ENCODE peak calls at places on chromosomes 6 and 20, in seven cellular contexts. One of them, this sample, is unnamed.

GRCh38 chr6:107554918-107555317 is 65.0 kb downstream of the SOBP start:
- DNase-seq in sigmoid colon: no peak
- DNase-seq in K562: no peak
- DNase-seq in tibial nerve: no peak
- DNase-seq in stomach: no peak
- DNase-seq in GM12878: no peak
- DNase-seq in ovary: no peak
- DNase-seq in this sample: no peak

GRCh38 chr6:80280258-80281010 is 174.0 kb downstream of the BCKDHB start:
- DNase-seq in GM12878: no peak
- DNase-seq in tibial nerve: no peak
- DNase-seq in sigmoid colon: no peak
- DNase-seq in stomach: no peak
- DNase-seq in ovary: no peak
- DNase-seq in K562: no peak
- DNase-seq in this sample: no peak

GRCh38 chr20:38805958-38806854 is 709 bp downstream of the PPP1R16B start:
- DNase-seq in K562: peak; percentile 54
- DNase-seq in ovary: no peak
- DNase-seq in tibial nerve: no peak
- DNase-seq in sigmoid colon: no peak
- DNase-seq in GM12878: no peak
- DNase-seq in stomach: no peak
- DNase-seq in this sample: no peak

GRCh38 chr6:93318127-93318526 is 101.2 kb downstream of the EPHA7 start:
- DNase-seq in K562: no peak
- DNase-seq in tibial nerve: no peak
- DNase-seq in ovary: no peak
- DNase-seq in stomach: no peak
- DNase-seq in sigmoid colon: no peak
- DNase-seq in GM12878: no peak
- DNase-seq in this sample: no peak

GRCh38 chr20:51532577-51533191 is 9.8 kb downstream of the NFATC2 start:
- DNase-seq in sigmoid colon: peak; percentile 74
- DNase-seq in stomach: no peak
- DNase-seq in ovary: no peak
- DNase-seq in tibial nerve: no peak
- DNase-seq in GM12878: no peak
- DNase-seq in K562: no peak
- DNase-seq in this sample: peak; percentile 25

GRCh38 chr6:13559251-13559650 is 15.2 kb upstream of the SIRT5 start:
- DNase-seq in GM12878: no peak
- DNase-seq in stomach: no peak
- DNase-seq in ovary: no peak
- DNase-seq in tibial nerve: no peak
- DNase-seq in sigmoid colon: no peak
- DNase-seq in K562: no peak
- DNase-seq in this sample: no peak

GRCh38 chr6:166496460-166496859 is 90.0 kb downstream of the RAMACL start:
- DNase-seq in K562: no peak
- DNase-seq in sigmoid colon: peak; percentile 36
- DNase-seq in ovary: no peak
- DNase-seq in GM12878: no peak
- DNase-seq in tibial nerve: no peak
- DNase-seq in stomach: no peak
- DNase-seq in this sample: no peak

GRCh38 chr6:128723667-128724066 is 159.3 kb upstream of the LAMA2 start:
- DNase-seq in sigmoid colon: no peak
- DNase-seq in ovary: no peak
- DNase-seq in stomach: no peak
- DNase-seq in GM12878: no peak
- DNase-seq in K562: no peak
- DNase-seq in tibial nerve: no peak
- DNase-seq in this sample: no peak

GRCh38 chr6:80154160-80154559 is 47.7 kb downstream of the BCKDHB start:
- DNase-seq in sigmoid colon: no peak
- DNase-seq in tibial nerve: no peak
- DNase-seq in GM12878: no peak
- DNase-seq in stomach: no peak
- DNase-seq in K562: no peak
- DNase-seq in ovary: no peak
- DNase-seq in this sample: no peak

GRCh38 chr6:111604259-111605099 is 1.2 kb downstream of the TRAF3IP2 start:
- DNase-seq in sigmoid colon: peak; percentile 94
- DNase-seq in K562: no peak
- DNase-seq in stomach: peak; percentile 49
- DNase-seq in GM12878: no peak
- DNase-seq in ovary: peak; percentile 65
- DNase-seq in tibial nerve: peak; percentile 40
- DNase-seq in this sample: peak; percentile 55

GRCh38 chr20:41213150-41213820 is 75.9 kb downstream of the PLCG1 start:
- DNase-seq in tibial nerve: no peak
- DNase-seq in ovary: no peak
- DNase-seq in stomach: no peak
- DNase-seq in sigmoid colon: no peak
- DNase-seq in GM12878: no peak
- DNase-seq in K562: no peak
- DNase-seq in this sample: no peak

DNA sequence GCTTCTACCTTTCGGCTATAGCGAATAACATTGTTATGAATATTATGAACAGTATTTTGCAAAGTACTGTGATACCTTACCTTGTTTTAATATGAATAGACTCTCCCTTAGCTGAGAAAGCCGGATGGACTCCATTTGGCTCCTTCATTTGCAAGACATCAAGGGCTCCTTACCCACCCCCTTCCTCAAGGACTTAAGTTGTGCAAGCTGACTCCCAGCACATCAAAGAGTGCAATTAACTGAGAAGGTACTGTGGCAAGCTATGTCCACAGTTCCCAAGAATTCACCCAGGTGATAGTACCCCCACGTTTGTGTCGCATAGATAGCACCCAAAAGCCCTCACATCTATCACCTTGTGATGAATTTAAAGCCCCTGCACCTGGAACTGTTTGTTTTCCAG is 11.2 kb downstream of the CST5 start:
- DNase-seq in tibial nerve: no peak
- DNase-seq in GM12878: no peak
- DNase-seq in sigmoid colon: no peak
- DNase-seq in K562: no peak
- DNase-seq in stomach: no peak
- DNase-seq in ovary: no peak
- DNase-seq in this sample: no peak
- H3K27ac ChIP-seq in tibial nerve: no peak overlapping the region
- H3K27ac ChIP-seq in GM12878: no peak overlapping the region
- H3K27ac ChIP-seq in sigmoid colon: no peak overlapping the region
- H3K27ac ChIP-seq in K562: no peak overlapping the region
- H3K27ac ChIP-seq in stomach: no peak overlapping the region
- H3K27ac ChIP-seq in ovary: no peak overlapping the region
- H3K27ac ChIP-seq in this sample: no peak overlapping the region

GRCh38 chr6:88365230-88365629 is 199.1 kb upstream of the CNR1 start:
- DNase-seq in K562: no peak
- DNase-seq in tibial nerve: no peak
- DNase-seq in ovary: no peak
- DNase-seq in stomach: no peak
- DNase-seq in sigmoid colon: no peak
- DNase-seq in GM12878: no peak
- DNase-seq in this sample: no peak
- H3K27me3 ChIP-seq in K562: no peaks in the 10 kb centered on the region
- H3K27me3 ChIP-seq in tibial nerve: no peaks in the 10 kb centered on the region
- H3K27me3 ChIP-seq in ovary: no peaks in the 10 kb centered on the region
- H3K27me3 ChIP-seq in stomach: no peaks in the 10 kb centered on the region
- H3K27me3 ChIP-seq in sigmoid colon: no peaks in the 10 kb centered on the region
- H3K27me3 ChIP-seq in GM12878: no peaks in the 10 kb centered on the region
- H3K27me3 ChIP-seq in this sample: no peaks in the 10 kb centered on the region

DNA sequence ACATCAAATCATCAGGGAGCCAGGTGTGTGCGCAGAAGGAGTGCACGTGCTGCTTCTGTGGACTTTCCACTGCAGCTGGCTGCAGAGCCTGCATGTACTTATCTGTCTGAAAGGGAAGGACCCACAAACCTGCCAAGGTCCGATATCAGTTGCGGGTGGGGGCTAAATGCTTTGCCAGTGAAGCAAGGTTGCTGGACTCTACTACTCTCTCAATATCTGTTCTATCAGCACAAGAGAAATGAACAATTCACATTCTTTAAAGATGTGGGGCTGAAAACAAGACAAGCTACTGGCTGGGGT is 211.5 kb downstream of the WDR27 start:
- DNase-seq in tibial nerve: no peak
- DNase-seq in ovary: no peak
- DNase-seq in sigmoid colon: no peak
- DNase-seq in stomach: no peak
- DNase-seq in GM12878: no peak
- DNase-seq in K562: no peak
- DNase-seq in this sample: no peak
- TF ChIP-seq EP300 in tibial nerve: no peak
- TF ChIP-seq EP300 in ovary: no peak
- TF ChIP-seq EP300 in sigmoid colon: no peak
- TF ChIP-seq EP300 in stomach: no peak
- TF ChIP-seq EP300 in GM12878: no peak
- TF ChIP-seq EP300 in K562: no peak
- TF ChIP-seq EP300 in this sample: no peak

GRCh38 chr20:21437816-21438215 is 40.5 kb upstream of the NKX2-4 start:
- DNase-seq in tibial nerve: no peak
- DNase-seq in GM12878: no peak
- DNase-seq in sigmoid colon: no peak
- DNase-seq in ovary: no peak
- DNase-seq in stomach: no peak
- DNase-seq in K562: no peak
- DNase-seq in this sample: no peak

GRCh38 chr20:21435576-21435975 is 38.2 kb upstream of the NKX2-4 start:
- DNase-seq in sigmoid colon: no peak
- DNase-seq in K562: no peak
- DNase-seq in stomach: no peak
- DNase-seq in ovary: no peak
- DNase-seq in tibial nerve: no peak
- DNase-seq in GM12878: no peak
- DNase-seq in this sample: no peak

GRCh38 chr20:21436186-21436585 is 38.9 kb upstream of the NKX2-4 start:
- DNase-seq in stomach: no peak
- DNase-seq in sigmoid colon: no peak
- DNase-seq in GM12878: no peak
- DNase-seq in ovary: no peak
- DNase-seq in tibial nerve: no peak
- DNase-seq in K562: no peak
- DNase-seq in this sample: no peak

GRCh38 chr20:21433329-21433890 is 36.1 kb upstream of the NKX2-4 start:
- DNase-seq in stomach: no peak
- DNase-seq in tibial nerve: no peak
- DNase-seq in ovary: no peak
- DNase-seq in K562: no peak
- DNase-seq in sigmoid colon: no peak
- DNase-seq in GM12878: no peak
- DNase-seq in this sample: no peak

DNA sequence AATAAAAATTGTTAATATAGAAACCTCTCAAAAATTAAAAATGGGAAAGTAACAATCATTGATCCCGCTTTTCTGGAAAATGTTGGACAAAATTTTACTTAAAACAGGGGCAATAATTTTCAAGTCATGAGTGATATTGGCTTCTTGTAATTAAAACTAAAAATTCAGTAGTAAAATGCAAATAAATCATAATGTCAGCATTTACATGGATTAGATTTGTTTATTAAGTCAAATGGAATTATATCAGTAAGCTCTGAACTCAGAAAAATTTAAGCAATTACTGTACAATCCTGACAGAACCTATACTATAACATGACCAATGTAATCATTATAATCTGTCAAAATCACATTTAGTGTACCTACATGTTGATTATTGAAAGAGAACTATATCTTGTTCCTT is 39.9 kb upstream of the NKX2-4 start:
- DNase-seq in tibial nerve: no peak
- DNase-seq in GM12878: no peak
- DNase-seq in sigmoid colon: no peak
- DNase-seq in stomach: no peak
- DNase-seq in ovary: no peak
- DNase-seq in K562: no peak
- DNase-seq in this sample: no peak
- H3K27ac ChIP-seq in tibial nerve: no peak overlapping the region
- H3K27ac ChIP-seq in GM12878: no peak overlapping the region
- H3K27ac ChIP-seq in sigmoid colon: no peak overlapping the region
- H3K27ac ChIP-seq in stomach: no peak overlapping the region
- H3K27ac ChIP-seq in ovary: no peak overlapping the region
- H3K27ac ChIP-seq in K562: no peak overlapping the region
- H3K27ac ChIP-seq in this sample: no peak overlapping the region

DNA sequence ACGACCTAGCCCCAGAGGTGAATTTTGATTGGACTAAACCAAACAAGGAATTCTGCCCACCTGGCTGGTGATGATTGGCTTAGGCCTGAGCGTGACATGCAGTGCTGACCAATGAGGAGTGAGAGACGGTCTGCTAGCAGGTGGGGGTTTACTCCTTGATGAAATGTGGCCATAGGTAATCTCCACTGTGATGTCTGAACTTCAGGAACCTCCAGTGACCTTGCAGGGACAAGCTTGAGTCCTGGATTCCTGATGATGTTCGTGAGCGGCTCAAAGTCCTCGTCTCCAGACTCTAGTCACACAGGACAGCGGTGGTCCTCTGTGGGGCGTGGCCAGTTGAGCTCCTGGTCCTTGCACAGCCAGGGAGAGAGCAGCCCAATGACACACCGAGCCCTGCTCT is 8.4 kb downstream of the VSX1 start:
- DNase-seq in stomach: no peak
- DNase-seq in tibial nerve: no peak
- DNase-seq in K562: peak; percentile 26
- DNase-seq in sigmoid colon: no peak
- DNase-seq in GM12878: no peak
- DNase-seq in ovary: no peak
- DNase-seq in this sample: no peak
- H3K27me3 ChIP-seq in stomach: peaks cover 14% of the 10 kb centered on the region
- H3K27me3 ChIP-seq in tibial nerve: peaks cover 91% of the 10 kb centered on the region
- H3K27me3 ChIP-seq in K562: peaks cover 22% of the 10 kb centered on the region
- H3K27me3 ChIP-seq in sigmoid colon: no peaks in the 10 kb centered on the region
- H3K27me3 ChIP-seq in GM12878: no peaks in the 10 kb centered on the region
- H3K27me3 ChIP-seq in ovary: no peaks in the 10 kb centered on the region
- H3K27me3 ChIP-seq in this sample: peaks cover 3% of the 10 kb centered on the region

GRCh38 chr6:37369321-37370196 is 15.8 kb downstream of the RNF8 start:
- DNase-seq in tibial nerve: no peak
- DNase-seq in stomach: no peak
- DNase-seq in sigmoid colon: no peak
- DNase-seq in K562: no peak
- DNase-seq in GM12878: no peak
- DNase-seq in ovary: no peak
- DNase-seq in this sample: no peak
- TF ChIP-seq EP300 in tibial nerve: no peak
- TF ChIP-seq EP300 in stomach: no peak
- TF ChIP-seq EP300 in sigmoid colon: no peak
- TF ChIP-seq EP300 in K562: no peak
- TF ChIP-seq EP300 in GM12878: no peak
- TF ChIP-seq EP300 in ovary: no peak
- TF ChIP-seq EP300 in this sample: no peak